ENCODE peak calls at places on chromosomes 7 and 10, in eight cellular contexts. U, O, Y, L, Q, Z, G and K are unnamed samples.

GRCh38 chr7:116726149-116726548 is 54.2 kb downstream of the MET start:
- DNase-seq in U (no peak), O (no peak), Y (no peak), L (no peak), Q (no peak), Z (no peak), G (no peak), K (no peak)

GRCh38 chr7:130913721-130914588 is 179.9 kb upstream of the KLF14 start:
- DNase-seq in U (no peak), O (no peak), Y (no peak), L (no peak), Q (no peak), Z (no peak), G (no peak), K (no peak)

GRCh38 chr7:130890176-130891020 is 156.4 kb upstream of the KLF14 start:
- DNase-seq in U (no peak), O (no peak), Y (no peak), L (no peak), Q (no peak), Z (no peak), G (no peak), K (no peak)

GRCh38 chr10:93413252-93413689 is 68.9 kb downstream of the MYOF start:
- DNase-seq in U (no peak), O (peak; percentile 40), Y (no peak), L (no peak), Q (no peak), Z (no peak), G (no peak), K (no peak)

GRCh38 chr10:84695983-84696382 is 367.6 kb downstream of the CCSER2 start:
- DNase-seq in U (no peak), O (no peak), Y (no peak), L (no peak), Q (no peak), Z (no peak), G (no peak), K (no peak)

GRCh38 chr10:94314913-94315545 is 47.7 kb downstream of the NOC3L start:
- DNase-seq in U (no peak), O (no peak), Y (no peak), L (no peak), Q (no peak), Z (no peak), G (no peak), K (peak; percentile 32)

GRCh38 chr7:8938036-8938435 is 504.6 kb downstream of the NXPH1 start:
- DNase-seq in U (no peak), O (no peak), Y (no peak), L (no peak), Q (no peak), Z (no peak), G (no peak), K (no peak)

GRCh38 chr7:261341-262250 is 28.4 kb upstream of the FOXL3 start:
- DNase-seq in U (peak; percentile 72), O (no peak), Y (peak; percentile 62), L (peak; percentile 62), Q (no peak), Z (no peak), G (no peak), K (no peak)

GRCh38 chr7:27925573-27926201 is 185.7 kb downstream of the TAX1BP1 start:
- DNase-seq in U (no peak), O (no peak), Y (no peak), L (no peak), Q (no peak), Z (no peak), G (no peak), K (no peak)

GRCh38 chr7:111080495-111081105 is 10.3 kb upstream of the LRRN3 start:
- DNase-seq in U (no peak), O (no peak), Y (no peak), L (no peak), Q (no peak), Z (no peak), G (no peak), K (no peak)

GRCh38 chr7:155017834-155018233 is 14.9 kb upstream of the PAXIP1 start:
- DNase-seq in U (no peak), O (no peak), Y (no peak), L (no peak), Q (no peak), Z (no peak), G (no peak), K (no peak)

GRCh38 chr10:62992145-62992721 is 140.9 kb upstream of the NRBF2 start:
- DNase-seq in U (no peak), O (no peak), Y (no peak), L (no peak), Q (no peak), Z (no peak), G (peak; percentile 92), K (no peak)
- H3K4me3 ChIP-seq in U (no peak overlapping the region), O (no peak overlapping the region), Y (no peak overlapping the region), L (no peak overlapping the region), Q (no peak overlapping the region), Z (no peak overlapping the region), G (no peak overlapping the region), K (no peak overlapping the region)

GRCh38 chr7:57443567-57443966 is 6.4 kb upstream of the ZNF716 start:
- DNase-seq in U (no peak), O (no peak), Y (no peak), L (no peak), Q (no peak), Z (no peak), G (no peak), K (no peak)

GRCh38 chr7:57437581-57437980 is 12.4 kb upstream of the ZNF716 start:
- DNase-seq in U (no peak), O (no peak), Y (no peak), L (no peak), Q (no peak), Z (no peak), G (no peak), K (no peak)

GRCh38 chr7:57432583-57432982 is 17.4 kb upstream of the ZNF716 start:
- DNase-seq in U (no peak), O (no peak), Y (no peak), L (no peak), Q (no peak), Z (no peak), G (no peak), K (no peak)

GRCh38 chr7:57438244-57438643 is 11.7 kb upstream of the ZNF716 start:
- DNase-seq in U (no peak), O (no peak), Y (no peak), L (no peak), Q (no peak), Z (no peak), G (no peak), K (no peak)
- H3K9me3 ChIP-seq in U (no peaks in the 10 kb centered on the region), O (no peaks in the 10 kb centered on the region), Y (no peaks in the 10 kb centered on the region), L (peaks cover 63% of the 10 kb centered on the region), Q (no peaks in the 10 kb centered on the region), Z (no peaks in the 10 kb centered on the region), G (peaks cover 38% of the 10 kb centered on the region), K (no peaks in the 10 kb centered on the region)

GRCh38 chr7:142798451-142799438 is 28.0 kb downstream of the PRSS2 start:
- DNase-seq in U (no peak), O (peak; percentile 39), Y (no peak), L (no peak), Q (no peak), Z (no peak), G (no peak), K (no peak)
- H3K27me3 ChIP-seq in U (no peaks in the 10 kb centered on the region), O (no peaks in the 10 kb centered on the region), Y (peaks cover 34% of the 10 kb centered on the region), L (peaks cover 29% of the 10 kb centered on the region), Q (peaks cover 12% of the 10 kb centered on the region), Z (no peaks in the 10 kb centered on the region), G (peaks cover 28% of the 10 kb centered on the region), K (peaks cover 18% of the 10 kb centered on the region)

GRCh38 chr7:95593343-95593742 is 3.0 kb downstream of the PDK4 start:
- DNase-seq in U (no peak), O (no peak), Y (no peak), L (no peak), Q (no peak), Z (no peak), G (no peak), K (no peak)
- H3K4me3 ChIP-seq in U (peak overlapping the region; percentile 31), O (no peak overlapping the region), Y (peak overlapping the region; percentile 84), L (peak overlapping the region; percentile 52), Q (no peak overlapping the region), Z (no peak overlapping the region), G (no peak overlapping the region), K (no peak overlapping the region)

GRCh38 chr7:158444501-158445420 is 142.9 kb downstream of the PTPRN2 start:
- DNase-seq in U (no peak), O (no peak), Y (no peak), L (no peak), Q (no peak), Z (no peak), G (no peak), K (no peak)

GRCh38 chr7:158445421-158446175 is 142.0 kb downstream of the PTPRN2 start:
- DNase-seq in U (no peak), O (no peak), Y (no peak), L (no peak), Q (no peak), Z (no peak), G (no peak), K (no peak)

GRCh38 chr7:158446706-158447105 is 140.9 kb downstream of the PTPRN2 start:
- DNase-seq in U (no peak), O (no peak), Y (no peak), L (no peak), Q (no peak), Z (no peak), G (no peak), K (no peak)

GRCh38 chr7:158447206-158448171 is 140.1 kb downstream of the PTPRN2 start:
- DNase-seq in U (no peak), O (no peak), Y (no peak), L (no peak), Q (no peak), Z (no peak), G (no peak), K (no peak)

DNA sequence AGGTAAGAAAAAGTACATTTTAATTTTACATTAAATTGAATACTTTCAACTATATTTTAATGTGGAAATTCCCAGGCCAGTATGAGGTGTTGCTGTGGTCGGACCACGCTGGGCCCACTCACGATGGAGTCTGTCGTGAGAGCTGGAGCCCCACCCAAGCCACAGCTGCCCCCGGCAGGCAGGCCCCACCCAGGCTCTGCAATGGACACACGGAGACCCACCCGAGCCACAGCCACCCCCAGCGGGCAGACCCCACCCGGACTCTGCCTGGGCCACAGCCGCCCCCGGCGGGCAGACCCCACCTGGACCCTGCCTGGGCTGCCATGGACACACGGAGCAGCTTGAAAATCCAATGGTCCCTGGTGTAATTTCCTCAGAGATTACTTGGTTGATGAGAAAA is 141.3 kb downstream of the PTPRN2 start:
- DNase-seq in U (no peak), O (no peak), Y (no peak), L (no peak), Q (no peak), Z (no peak), G (no peak), K (no peak)
- H3K9me3 ChIP-seq in U (no peaks in the 10 kb centered on the region), O (no peaks in the 10 kb centered on the region), Y (no peaks in the 10 kb centered on the region), L (no peaks in the 10 kb centered on the region), Q (no peaks in the 10 kb centered on the region), Z (no peaks in the 10 kb centered on the region), G (peaks cover 25% of the 10 kb centered on the region), K (no peaks in the 10 kb centered on the region)

DNA sequence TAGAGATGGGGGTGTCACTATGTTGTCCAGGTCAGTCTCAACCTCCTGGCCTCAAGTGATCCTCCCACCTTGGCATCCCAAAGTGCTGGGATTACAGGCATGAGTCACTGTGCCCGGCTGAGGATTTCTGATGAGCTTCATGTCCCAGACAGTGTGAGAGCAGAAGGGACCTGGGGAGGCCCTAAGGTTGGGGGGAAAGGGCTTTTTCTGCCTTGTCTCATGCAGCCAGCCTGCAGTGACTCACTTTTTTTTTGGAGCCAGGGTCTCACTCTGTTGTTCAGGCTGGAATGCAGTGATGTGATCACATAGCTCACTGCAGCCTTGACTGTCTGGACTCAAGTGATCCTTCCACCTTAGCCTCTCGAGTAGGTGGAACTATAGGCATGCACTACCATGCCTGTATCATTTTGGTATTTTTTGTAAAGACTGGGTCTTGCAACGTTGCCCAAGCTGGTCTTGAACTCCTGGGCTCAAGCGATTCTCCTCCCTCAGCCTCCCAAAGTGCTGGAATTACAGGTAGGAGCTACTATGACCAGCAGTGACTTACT is 14.6 kb downstream of the COL26A1 start:
- DNase-seq in U (no peak), O (no peak), Y (no peak), L (no peak), Q (no peak), Z (no peak), G (no peak), K (peak; percentile 54)
- H3K27me3 ChIP-seq in U (no peaks in the 10 kb centered on the region), O (no peaks in the 10 kb centered on the region), Y (peaks cover 5% of the 10 kb centered on the region), L (peaks cover 2% of the 10 kb centered on the region), Q (no peaks in the 10 kb centered on the region), Z (no peaks in the 10 kb centered on the region), G (peaks cover 4% of the 10 kb centered on the region), K (no peaks in the 10 kb centered on the region)